ENCODE peak calls at places on chromosomes 11 and 22, in eight cellular contexts. Z is upper lobe of left lung, T is sigmoid colon, P is gastrocnemius medialis, K is right lobe of liver, D is suprapubic skin, H is uterus, E is GM12878. I is an unnamed sample.

GRCh38 chr22:30193031-30193794 is 53.3 kb downstream of the LIF start:
- DNase-seq in D (no peak), T (no peak), Z (no peak), P (no peak), E (no peak), K (no peak), H (no peak), I (no peak)

GRCh38 chr11:125365196-125365931 is 130.7 kb downstream of the FEZ1 start:
- DNase-seq in K (no peak), E (no peak), D (no peak), H (no peak), P (no peak), Z (no peak), T (no peak), I (no peak)

GRCh38 chr11:15055620-15056356 is 17.6 kb upstream of the CALCB start:
- DNase-seq in P (no peak), H (no peak), D (no peak), T (no peak), K (no peak), E (no peak), Z (no peak), I (no peak)

GRCh38 chr22:27329471-27329870 is 472.1 kb downstream of the MN1 start:
- DNase-seq in T (no peak), E (no peak), H (no peak), K (no peak), D (no peak), P (no peak), Z (no peak), I (no peak)

GRCh38 chr11:45698777-45699497 is 33.5 kb upstream of the CHST1 start:
- DNase-seq in P (no peak), K (no peak), H (no peak), E (no peak), T (no peak), Z (peak; percentile 9), D (no peak), I (no peak)

GRCh38 chr11:67609316-67609715 is 2.6 kb downstream of the NDUFV1 start:
- DNase-seq in D (no peak), K (no peak), E (no peak), H (no peak), P (no peak), Z (peak; percentile 80), T (no peak), I (no peak)

GRCh38 chr11:43802509-43802908 is 78.1 kb upstream of the ALKBH3 start:
- DNase-seq in H (no peak), D (no peak), P (no peak), K (no peak), E (no peak), T (no peak), Z (no peak), I (no peak)

GRCh38 chr11:18769802-18770456 is 21.7 kb downstream of the PTPN5 start:
- DNase-seq in D (no peak), H (no peak), T (no peak), P (no peak), Z (no peak), K (no peak), E (peak; percentile 66), I (no peak)

GRCh38 chr11:35135222-35135621 is 3.7 kb upstream of the CD44 start:
- DNase-seq in E (no peak), K (no peak), Z (no peak), D (no peak), P (no peak), T (no peak), H (no peak), I (no peak)
- H3K27ac ChIP-seq in E (no peak overlapping the region), K (no peak overlapping the region), Z (no peak overlapping the region), D (peak overlapping the region; percentile 38), P (no peak overlapping the region), T (no peak overlapping the region), H (peak overlapping the region; percentile 52), I (no peak overlapping the region)

GRCh38 chr11:130314749-130315285 is at the start of gene ZBTB44:
- DNase-seq in K (peak; percentile 97), H (peak; percentile 91), T (peak; percentile 96), D (peak; percentile 96), E (peak; percentile 74), P (peak; percentile 91), Z (peak; percentile 95), I (peak; percentile 94)
- TF ChIP-seq POLR2A in K (no peak), H (peak; percentile 29), T (peak; percentile 10), D (no peak), E (peak; percentile 64), P (no peak), Z (peak; percentile 19), I (no peak)

GRCh38 chr22:49663823-49664222 is 163.8 kb downstream of the BRD1 start:
- DNase-seq in P (no peak), T (peak; percentile 41), K (no peak), Z (no peak), H (no peak), D (peak; percentile 69), E (no peak), I (no peak)
- H3K27me3 ChIP-seq in P (peaks cover 9% of the 10 kb centered on the region), T (peaks cover 34% of the 10 kb centered on the region), K (no peaks in the 10 kb centered on the region), Z (no peaks in the 10 kb centered on the region), H (no peaks in the 10 kb centered on the region), D (peaks cover 65% of the 10 kb centered on the region), E (no peaks in the 10 kb centered on the region), I (peaks cover 7% of the 10 kb centered on the region)

GRCh38 chr11:10657308-10658271 is 36.0 kb downstream of the IRAG1 start:
- DNase-seq in P (no peak), K (no peak), H (no peak), D (no peak), E (peak; percentile 57), Z (no peak), T (peak; percentile 69), I (peak; percentile 31)
- H3K27ac ChIP-seq in P (peak overlapping the region; percentile 27), K (no peak overlapping the region), H (peak overlapping the region; percentile 86), D (peak overlapping the region; percentile 85), E (peak overlapping the region; percentile 63), Z (peak overlapping the region; percentile 84), T (peak overlapping the region; percentile 84), I (peak overlapping the region; percentile 56)

GRCh38 chr11:63952570-63952969 is 13.8 kb downstream of the NAA40 start:
- DNase-seq in H (no peak), E (no peak), K (no peak), T (no peak), Z (no peak), D (no peak), P (no peak), I (no peak)

GRCh38 chr11:63951779-63952536 is 13.2 kb downstream of the NAA40 start:
- DNase-seq in H (no peak), T (no peak), K (no peak), P (no peak), E (peak; percentile 65), Z (no peak), D (no peak), I (no peak)
- TF ChIP-seq POLR2A in H (no peak), T (no peak), K (no peak), P (no peak), E (peak; percentile 62), Z (no peak), D (no peak), I (no peak)

DNA sequence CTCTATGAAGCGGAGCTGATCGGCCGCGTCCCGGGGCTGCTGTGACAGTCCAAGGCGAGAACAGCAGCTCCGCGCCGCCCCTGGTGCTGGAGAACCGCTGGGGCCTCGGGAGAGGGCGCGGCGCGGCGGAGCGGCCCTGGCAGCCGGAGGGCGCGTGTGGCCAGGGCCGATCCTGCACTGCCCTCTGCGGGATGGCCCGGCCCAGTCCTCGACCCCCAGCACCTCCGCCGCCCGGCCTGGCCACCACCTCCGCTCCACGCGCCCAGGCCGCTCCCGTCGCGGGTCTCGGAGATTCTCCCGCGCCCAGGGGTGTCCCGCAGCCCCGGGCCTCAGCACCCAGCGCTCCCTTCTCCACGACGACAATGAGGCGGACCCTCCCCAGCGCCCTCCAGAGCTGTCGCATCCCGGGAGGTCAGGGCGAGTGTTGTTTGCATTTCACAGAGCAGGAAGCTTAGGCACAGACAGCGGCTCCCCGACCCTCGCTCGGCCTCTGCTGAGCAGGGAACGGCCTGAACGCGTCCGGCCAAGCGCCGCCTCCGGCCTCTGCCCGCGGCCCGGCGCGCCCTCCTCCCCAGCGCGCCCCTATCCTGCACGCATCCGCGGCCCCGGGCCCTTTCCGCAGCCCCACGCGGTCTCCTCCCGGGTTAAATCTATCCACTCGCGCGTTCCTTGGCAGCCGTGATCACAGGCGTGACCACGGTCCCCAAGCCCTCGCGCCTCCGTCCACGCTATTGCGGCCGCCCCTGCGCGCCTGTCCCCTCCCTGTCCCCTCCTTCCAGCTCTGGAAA is 109.7 kb downstream of the WNT7B start:
- DNase-seq in D (no peak), E (no peak), H (peak; percentile 14), P (no peak), T (peak; percentile 53), Z (peak; percentile 89), K (peak; percentile 33), I (no peak)
- H3K27me3 ChIP-seq in D (peaks cover 36% of the 10 kb centered on the region), E (peaks cover 4% of the 10 kb centered on the region), H (no peaks in the 10 kb centered on the region), P (peaks cover 31% of the 10 kb centered on the region), T (peaks cover 29% of the 10 kb centered on the region), Z (peaks cover 7% of the 10 kb centered on the region), K (no peaks in the 10 kb centered on the region), I (peaks cover 15% of the 10 kb centered on the region)

GRCh38 chr11:12829131-12829530 is 154.9 kb downstream of the TEAD1 start:
- DNase-seq in Z (no peak), D (no peak), K (no peak), P (no peak), H (no peak), T (no peak), E (no peak), I (no peak)
- H3K27ac ChIP-seq in Z (no peak overlapping the region), D (no peak overlapping the region), K (peak overlapping the region; percentile 83), P (peak overlapping the region; percentile 4), H (peak overlapping the region; percentile 62), T (peak overlapping the region; percentile 63), E (no peak overlapping the region), I (no peak overlapping the region)

GRCh38 chr11:65183201-65183891 is 1.6 kb downstream of the CAPN1 start:
- DNase-seq in H (no peak), T (no peak), Z (no peak), P (no peak), E (no peak), K (no peak), D (peak; percentile 79), I (no peak)

GRCh38 chr11:65185869-65186341 is 4.2 kb downstream of the CAPN1 start:
- DNase-seq in E (no peak), D (peak; percentile 60), H (no peak), T (no peak), Z (no peak), K (no peak), P (no peak), I (no peak)

GRCh38 chr11:65185166-65185565 is 3.4 kb downstream of the CAPN1 start:
- DNase-seq in D (peak; percentile 41), Z (no peak), H (no peak), E (no peak), P (no peak), T (no peak), K (no peak), I (no peak)

GRCh38 chr11:65182258-65183170 is 786 bp downstream of the CAPN1 start:
- DNase-seq in H (no peak), K (peak; percentile 53), E (no peak), D (peak; percentile 79), T (peak; percentile 77), Z (peak; percentile 56), P (peak; percentile 67), I (peak; percentile 68)

GRCh38 chr11:65184146-65184545 is 2.4 kb downstream of the CAPN1 start:
- DNase-seq in K (no peak), D (peak; percentile 74), T (no peak), E (no peak), H (no peak), Z (no peak), P (no peak), I (no peak)
- TF ChIP-seq POLR2A in K (no peak), D (no peak), T (no peak), E (no peak), H (no peak), Z (no peak), P (no peak), I (no peak)

GRCh38 chr22:49088801-49089791 is 738.6 kb downstream of the BRD1 start:
- DNase-seq in P (no peak), Z (no peak), D (no peak), K (no peak), H (no peak), E (no peak), T (peak; percentile 55), I (no peak)
- H3K27me3 ChIP-seq in P (no peaks in the 10 kb centered on the region), Z (no peaks in the 10 kb centered on the region), D (peaks cover 30% of the 10 kb centered on the region), K (no peaks in the 10 kb centered on the region), H (no peaks in the 10 kb centered on the region), E (no peaks in the 10 kb centered on the region), T (no peaks in the 10 kb centered on the region), I (peaks cover 2% of the 10 kb centered on the region)